ENCODE peak calls at places on chromosome 11, in five cellular contexts. J is SK-N-DZ; Y is NCI-H1105 treated with DMSO at 0.1 percent for 48 hours; A is NCI-H510A; F is activated CD4-positive, alpha-beta T cell treated with anti-CD3 and anti-CD28 coated beads, Interleukin-2, amount 10 ng/mL, durations not matched to agents 7 days and 5 days. S is an unnamed sample.

GRCh38 chr11:96055706-96056387 is 131.9 kb upstream of the MTMR2 start:
- DNase-seq in J (no peak), F (no peak), A (no peak), Y (no peak), S (peak)

GRCh38 chr11:65553301-65554001 is 4.7 kb downstream of the LTBP3 start:
- DNase-seq in Y (no peak), J (peak), F (peak), A (peak), S (peak)

GRCh38 chr11:132072044-132072879 is 701.8 kb downstream of the NTM start:
- DNase-seq in Y (no peak), F (no peak), A (no peak), J (no peak), S (no peak)

GRCh38 chr11:86341382-86341781 is 33.3 kb upstream of the CCDC81 start:
- DNase-seq in J (no peak), F (no peak), A (no peak), Y (no peak), S (no peak)

GRCh38 chr11:8056810-8057463 is 24.1 kb upstream of the TUB start:
- DNase-seq in F (no peak), A (no peak), J (no peak), Y (no peak), S (no peak)

GRCh38 chr11:45997599-45997998 is 75.1 kb downstream of the LARGE2 start:
- DNase-seq in J (no peak), F (no peak), Y (no peak), A (no peak), S (no peak)

GRCh38 chr11:118635237-118635591 is 27.8 kb downstream of the PHLDB1 start:
- DNase-seq in J (no peak), Y (peak), F (no peak), A (no peak), S (peak)

GRCh38 chr11:60919956-60920355 is 4.3 kb upstream of the TMEM132A start:
- DNase-seq in Y (no peak), J (no peak), A (no peak), F (no peak), S (no peak)

GRCh38 chr11:17314232-17314547 is 37.4 kb upstream of the NCR3LG1 start:
- DNase-seq in F (no peak), Y (peak), J (no peak), A (no peak), S (no peak)

GRCh38 chr11:104771782-104772181 is 126.5 kb downstream of the CASP12 start:
- DNase-seq in J (no peak), A (no peak), F (no peak), Y (no peak), S (no peak)

GRCh38 chr11:103529217-103529684 is 420.0 kb downstream of the DYNC2H1 start:
- DNase-seq in Y (no peak), A (no peak), J (no peak), F (no peak), S (peak)

GRCh38 chr11:114149689-114150407 is 90.3 kb downstream of the ZBTB16 start:
- DNase-seq in A (no peak), Y (no peak), J (no peak), F (no peak), S (no peak)

GRCh38 chr11:117830072-117830471 is 5.5 kb upstream of the FXYD2 start:
- DNase-seq in J (no peak), F (no peak), Y (no peak), A (no peak), S (no peak)

S was measured in NCI-H82.